ENCODE peak calls at places on chromosomes 5 and 9, in five cellular contexts. J is adrenal gland; R is endodermal cell; V is breast epithelium; Z is CD8-positive, alpha-beta T cell. P is an unnamed sample. For H3K4me1, the result is how much of the 10 kb centered on the place peaks cover.

GRCh38 chr9:98870782-98871455 is 63.4 kb downstream of the GALNT12 start:
- DNase-seq in J (no peak), R (peak), V (no peak), Z (no peak), P (no peak)

GRCh38 chr5:4630031-4630430 is 510.1 kb upstream of the ADAMTS16 start:
- DNase-seq in J (no peak), R (no peak), V (no peak), Z (no peak), P (no peak)

GRCh38 chr5:178573216-178573615 is 17.0 kb downstream of the COL23A1 start:
- DNase-seq in J (no peak), R (peak), V (no peak), Z (no peak), P (no peak)

GRCh38 chr9:90803860-90804593 is 2.4 kb downstream of the SYK start:
- DNase-seq in J (no peak), R (no peak), V (no peak), Z (no peak), P (no peak)

GRCh38 chr5:134051305-134051704 is 46.5 kb upstream of the VDAC1 start:
- DNase-seq in J (peak), R (no peak), V (no peak), Z (no peak), P (no peak)

GRCh38 chr9:98516897-98517503 is 191.7 kb downstream of the GABBR2 start:
- DNase-seq in J (no peak), R (no peak), V (no peak), Z (no peak), P (no peak)

GRCh38 chr5:65133473-65134110 is 348.1 kb downstream of the ADAMTS6 start:
- DNase-seq in J (no peak), R (no peak), V (no peak), Z (no peak), P (no peak)

GRCh38 chr5:138998521-138998920 is 123.4 kb upstream of the LRRTM2 start:
- DNase-seq in J (no peak), R (peak), V (no peak), Z (no peak), P (no peak)

GRCh38 chr5:143055596-143056330 is 285.6 kb downstream of the ARHGAP26 start:
- DNase-seq in J (no peak), R (no peak), V (no peak), Z (no peak), P (peak)

GRCh38 chr9:130846487-130847305 is 11.6 kb downstream of the ABL1 start:
- DNase-seq in J (peak), R (peak), V (no peak), Z (no peak), P (no peak)

GRCh38 chr5:168269950-168270349 is 21.5 kb upstream of the WWC1 start:
- DNase-seq in J (no peak), R (peak), V (no peak), Z (no peak), P (no peak)

GRCh38 chr5:159928122-159928960 is 12.1 kb downstream of the ADRA1B start:
- DNase-seq in J (peak), R (no peak), V (no peak), Z (no peak), P (no peak)

GRCh38 chr9:7273575-7273974 is 515.8 kb downstream of the KDM4C start:
- DNase-seq in J (no peak), R (no peak), V (no peak), Z (no peak), P (no peak)

GRCh38 chr5:56112526-56113121 is 117.9 kb upstream of the IL6ST start:
- DNase-seq in J (no peak), R (no peak), V (no peak), Z (no peak), P (no peak)

GRCh38 chr5:147565524-147565923 is 55.7 kb upstream of the DPYSL3 start:
- DNase-seq in J (no peak), R (no peak), V (no peak), Z (no peak), P (no peak)

GRCh38 chr5:57450991-57451876 is 31.4 kb downstream of the ACTBL2 start:
- DNase-seq in J (no peak), R (no peak), V (no peak), Z (no peak), P (peak)

GRCh38 chr9:93963969-93964368 is 8.8 kb upstream of the BARX1 start:
- DNase-seq in J (no peak), R (peak), V (no peak), Z (peak), P (no peak)

GRCh38 chr5:141402553-141403328 is at the start of gene PCDHGA9:
- DNase-seq in J (peak), R (peak), V (no peak), Z (no peak), P (no peak)

GRCh38 chr9:107307331-107307730 is 24.3 kb downstream of the RAD23B start:
- DNase-seq in J (no peak), R (no peak), V (no peak), Z (no peak), P (no peak)

GRCh38 chr5:5886812-5887486 is 464.5 kb downstream of the ICE1 start:
- DNase-seq in J (peak), R (peak), V (no peak), Z (no peak), P (peak)

GRCh38 chr5:146744358-146744757 is 134.2 kb downstream of the PPP2R2B start:
- DNase-seq in J (peak), R (no peak), V (no peak), Z (no peak), P (no peak)

GRCh38 chr5:171336486-171337206 is 27.6 kb downstream of the TLX3 start:
- DNase-seq in J (peak), R (peak), V (no peak), Z (no peak), P (no peak)

GRCh38 chr5:66074891-66075290 is 69.2 kb upstream of the SREK1 start:
- DNase-seq in J (no peak), R (no peak), V (no peak), Z (no peak), P (no peak)

GRCh38 chr5:176831026-176831423 is 20.7 kb downstream of the UNC5A start:
- DNase-seq in J (no peak), R (no peak), V (no peak), Z (no peak), P (no peak)

GRCh38 chr5:23014251-23014650 is 161.1 kb upstream of the CDH12 start:
- DNase-seq in J (no peak), R (no peak), V (no peak), Z (no peak), P (no peak)

GRCh38 chr9:14467675-14468374 is 153.9 kb upstream of the NFIB start:
- DNase-seq in J (no peak), R (no peak), V (no peak), Z (no peak), P (no peak)

GRCh38 chr5:91224459-91224858 is 158.7 kb downstream of the ARRDC3 start:
- DNase-seq in J (no peak), R (no peak), V (no peak), Z (no peak), P (no peak)

GRCh38 chr9:72947987-72948465 is 4.8 kb downstream of the ALDH1A1 start:
- DNase-seq in J (no peak), R (peak), V (no peak), Z (no peak), P (no peak)

GRCh38 chr9:121026768-121027167 is 23.3 kb downstream of the C5 start:
- DNase-seq in J (no peak), R (no peak), V (no peak), Z (no peak), P (no peak)

GRCh38 chr9:6106576-6107339 is 91.3 kb upstream of the RANBP6 start:
- DNase-seq in J (peak), R (peak), V (no peak), Z (no peak), P (no peak)

GRCh38 chr9:27247756-27248155 is 49.2 kb downstream of the EQTN start:
- DNase-seq in J (peak), R (peak), V (no peak), Z (no peak), P (no peak)

GRCh38 chr5:56329652-56330051 is 96.5 kb upstream of the ANKRD55 start:
- DNase-seq in J (no peak), R (no peak), V (no peak), Z (no peak), P (no peak)

GRCh38 chr5:179256229-179257189 is 88.8 kb downstream of the ADAMTS2 start:
- DNase-seq in J (no peak), R (peak), V (peak), Z (no peak), P (no peak)

GRCh38 chr9:94869415-94869838 is 142.9 kb downstream of the AOPEP start:
- DNase-seq in J (peak), R (no peak), V (no peak), Z (no peak), P (no peak)

GRCh38 chr9:37156205-37156604 is 35.8 kb downstream of the ZCCHC7 start:
- DNase-seq in J (no peak), R (no peak), V (no peak), Z (no peak), P (no peak)

GRCh38 chr9:135492886-135493669 is 7.4 kb upstream of the MRPS2 start:
- DNase-seq in J (no peak), R (no peak), V (no peak), Z (no peak), P (no peak)

GRCh38 chr5:87413116-87413645 is 451 bp upstream of the CCNH start:
- DNase-seq in J (no peak), R (no peak), V (no peak), Z (no peak), P (no peak)

GRCh38 chr9:126833710-126834345 is 26.6 kb upstream of the ZBTB34 start:
- DNase-seq in J (no peak), R (no peak), V (no peak), Z (no peak), P (no peak)
- H3K4me1 ChIP-seq in J (under half), R (under half), V (under half), Z (under half), P (under half)

DNA sequence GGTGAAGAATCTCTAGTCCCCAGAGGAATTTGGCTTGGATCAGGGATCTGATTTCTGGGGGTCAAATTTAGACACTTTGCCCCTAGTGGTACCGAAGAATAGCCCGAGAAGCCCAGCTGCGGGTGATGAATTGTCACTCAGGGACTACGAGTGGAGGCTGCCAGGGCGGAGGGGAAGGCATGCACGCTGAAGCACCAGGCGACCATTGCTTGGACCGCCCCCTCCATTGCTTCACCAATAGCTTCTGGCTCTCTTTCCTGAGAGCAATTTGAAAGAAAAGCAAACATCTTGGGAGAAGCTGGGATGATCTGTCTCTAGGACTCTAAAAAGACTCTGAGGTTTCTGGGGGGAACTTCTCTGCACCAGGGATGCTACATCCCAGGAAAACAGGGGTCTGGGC is 137.6 kb downstream of the CRB2 start:
- DNase-seq in J (no peak), R (peak), V (no peak), Z (no peak), P (no peak)
- H3K4me3 ChIP-seq in J (no peak), R (no peak), V (no peak), Z (no peak), P (no peak)

DNA sequence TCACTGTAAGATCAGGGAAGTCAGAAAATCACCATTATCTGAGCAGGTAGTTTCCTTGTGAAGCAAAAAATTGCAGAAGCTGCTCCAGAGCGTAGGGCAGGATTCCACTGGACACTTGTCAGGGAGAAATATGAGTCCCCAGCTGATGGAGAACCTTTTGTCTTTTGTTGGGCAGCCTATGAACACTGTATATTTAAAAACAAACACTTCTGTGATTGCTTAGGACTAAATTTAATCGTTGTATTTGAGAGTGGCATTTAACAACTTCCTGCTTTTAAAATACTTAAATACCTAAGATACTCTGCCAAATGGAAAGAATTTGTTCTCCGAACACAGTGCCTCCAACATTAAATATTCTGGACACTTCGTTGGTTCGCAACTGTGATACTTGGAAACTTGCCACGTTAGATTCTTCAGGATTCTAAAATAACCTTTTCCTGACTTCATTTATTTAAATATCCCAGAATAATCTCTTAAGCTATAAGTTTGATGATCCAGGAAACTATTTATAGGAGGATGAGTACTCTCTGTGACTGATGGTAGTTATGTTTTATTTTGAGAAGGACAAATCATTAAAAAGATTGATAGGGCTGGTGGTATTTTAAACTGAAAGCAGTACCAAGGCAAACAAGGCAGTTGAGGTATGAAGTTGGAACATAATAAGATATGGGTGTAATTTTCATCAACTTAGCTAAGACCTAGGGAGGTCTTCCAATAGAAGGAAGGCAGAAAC is 2.7 kb upstream of the HSPA4 start:
- DNase-seq in J (no peak), R (no peak), V (no peak), Z (no peak), P (no peak)
- H3K27ac ChIP-seq in J (no peak), R (no peak), V (peak), Z (no peak), P (peak)

GRCh38 chr9:77016526-77017504 is 2.6 kb upstream of the FOXB2 start:
- DNase-seq in J (no peak), R (peak), V (no peak), Z (no peak), P (no peak)
- H3K4me1 ChIP-seq in J (under half), R (under half), V (under half), Z (under half), P (under half)

P was measured in CD4-positive, CD25-positive, alpha-beta regulatory T cell.